ENCODE peak calls at places on chromosomes 3 and 15, in five cellular contexts. Z is heart left ventricle, S is adrenal gland, Q is GM12878, C is transverse colon. P is an unnamed sample.

GRCh38 chr3:117433439-117433838 is 723.9 kb downstream of the TUSC7 start:
- DNase-seq in Q (no peak), C (no peak), S (no peak), Z (no peak), P (no peak)

GRCh38 chr3:29156071-29156715 is 124.7 kb upstream of the RBMS3 start:
- DNase-seq in C (no peak), Q (no peak), Z (no peak), S (no peak), P (no peak)

GRCh38 chr3:183579967-183580720 is 24.6 kb upstream of the KLHL6 start:
- DNase-seq in C (no peak), S (peak), Z (peak), Q (no peak), P (no peak)

GRCh38 chr3:13202744-13203397 is 129.6 kb upstream of the IQSEC1 start:
- DNase-seq in Z (no peak), S (no peak), Q (no peak), C (no peak), P (no peak)

GRCh38 chr3:64059484-64059883 is 36.2 kb upstream of the PSMD6 start:
- DNase-seq in Z (no peak), C (no peak), Q (no peak), S (no peak), P (no peak)

GRCh38 chr3:61685755-61686154 is 124.4 kb downstream of the PTPRG start:
- DNase-seq in S (no peak), Q (no peak), C (peak), Z (peak), P (no peak)

GRCh38 chr3:122921791-122922651 is 105.5 kb downstream of the SEMA5B start:
- DNase-seq in Z (no peak), S (no peak), C (no peak), Q (no peak), P (peak)

GRCh38 chr15:40217166-40217785 is 21.6 kb upstream of the PAK6 start:
- DNase-seq in C (peak), S (peak), Z (no peak), Q (peak), P (no peak)

DNA sequence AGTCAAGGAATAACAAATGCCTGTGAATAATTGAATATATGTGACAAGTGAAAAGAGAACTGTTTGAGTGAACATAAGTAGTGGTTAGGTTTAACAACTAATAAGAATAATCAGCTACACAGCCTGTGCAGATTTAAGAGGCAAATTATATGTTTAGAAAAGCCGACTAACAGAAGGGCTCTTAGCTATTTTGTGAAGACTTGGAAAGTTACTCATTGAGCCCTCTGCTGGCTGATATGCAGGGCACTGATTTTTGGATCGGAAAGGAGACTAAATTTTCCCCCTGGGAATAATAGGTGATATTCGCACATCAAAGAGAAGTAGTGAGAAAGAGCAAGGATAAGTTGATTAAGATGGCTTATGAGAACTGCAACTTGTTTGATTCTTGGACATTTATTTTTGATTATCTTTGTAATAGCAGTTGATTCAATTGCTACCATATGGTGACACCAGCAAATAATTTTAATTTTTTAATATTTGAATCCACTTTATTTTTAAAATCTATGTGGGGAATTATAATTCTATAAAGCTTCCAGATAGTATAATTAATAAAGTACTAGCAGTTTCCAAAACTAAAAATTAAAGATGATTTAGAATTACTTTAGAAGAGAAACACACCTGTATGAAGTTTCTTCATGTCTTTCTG is 156.2 kb downstream of the NLGN1 start:
- DNase-seq in S (no peak), Q (no peak), Z (no peak), C (no peak), P (no peak)
- TF ChIP-seq CTCF in S (peak), Q (peak), Z (peak), C (peak), P (no peak)

GRCh38 chr3:160398820-160399346 is at the start of gene IFT80:
- DNase-seq in Z (peak), Q (peak), C (peak), S (peak), P (peak)

GRCh38 chr3:160400048-160400630 is 689 bp downstream of the SMC4 start:
- DNase-seq in Q (no peak), Z (peak), S (peak), C (peak), P (peak)

GRCh38 chr3:160401301-160402095 is 2.0 kb downstream of the SMC4 start:
- DNase-seq in Q (no peak), Z (no peak), C (peak), S (no peak), P (no peak)

GRCh38 chr3:160400631-160401150 is 1.2 kb downstream of the SMC4 start:
- DNase-seq in Q (no peak), Z (peak), C (peak), S (peak), P (peak)

GRCh38 chr3:160399347-160400047 is at the start of gene SMC4:
- DNase-seq in Z (peak), S (peak), Q (peak), C (peak), P (peak)
- TF ChIP-seq POLR2A in Z (no peak), S (peak), Q (peak), C (peak), P (no peak)

DNA sequence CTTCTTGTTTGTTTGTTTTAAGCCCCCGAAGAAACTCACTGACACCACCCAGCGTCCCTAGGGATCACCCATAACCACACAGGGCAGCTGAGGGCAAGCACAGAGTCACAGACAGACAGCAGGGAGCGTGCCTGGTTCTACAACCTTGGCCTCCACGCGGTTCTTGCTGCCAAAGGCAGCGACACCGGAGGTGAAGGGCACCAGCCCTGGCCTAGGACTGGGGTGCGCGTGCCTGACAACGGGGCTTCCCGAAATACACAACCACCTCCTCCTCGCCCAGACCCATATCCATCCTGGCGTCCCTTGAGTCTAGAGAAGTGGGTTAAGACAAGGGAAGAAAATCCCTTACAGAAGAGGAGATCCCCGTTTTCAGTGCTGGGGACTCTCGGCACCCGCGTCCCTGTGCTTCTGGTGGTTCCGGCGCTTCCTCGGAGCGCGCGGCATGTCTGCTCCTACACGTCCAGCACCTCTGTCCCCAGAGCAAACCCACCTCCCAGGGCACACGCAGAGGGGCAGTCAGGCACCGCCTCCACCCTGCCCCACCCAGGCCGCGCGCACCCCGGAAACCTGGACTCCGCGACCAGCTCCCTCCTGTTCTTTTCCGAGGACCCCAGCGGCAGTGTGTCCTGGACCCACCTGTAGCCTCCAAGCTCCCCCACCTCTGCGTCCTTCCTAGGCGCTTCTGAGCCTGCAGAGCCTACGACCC is 911 bp downstream of the RFTN1 start:
- DNase-seq in Q (no peak), Z (peak), S (peak), C (peak), P (peak)
- TF ChIP-seq CTCF in Q (no peak), Z (no peak), S (no peak), C (no peak), P (no peak)

DNA sequence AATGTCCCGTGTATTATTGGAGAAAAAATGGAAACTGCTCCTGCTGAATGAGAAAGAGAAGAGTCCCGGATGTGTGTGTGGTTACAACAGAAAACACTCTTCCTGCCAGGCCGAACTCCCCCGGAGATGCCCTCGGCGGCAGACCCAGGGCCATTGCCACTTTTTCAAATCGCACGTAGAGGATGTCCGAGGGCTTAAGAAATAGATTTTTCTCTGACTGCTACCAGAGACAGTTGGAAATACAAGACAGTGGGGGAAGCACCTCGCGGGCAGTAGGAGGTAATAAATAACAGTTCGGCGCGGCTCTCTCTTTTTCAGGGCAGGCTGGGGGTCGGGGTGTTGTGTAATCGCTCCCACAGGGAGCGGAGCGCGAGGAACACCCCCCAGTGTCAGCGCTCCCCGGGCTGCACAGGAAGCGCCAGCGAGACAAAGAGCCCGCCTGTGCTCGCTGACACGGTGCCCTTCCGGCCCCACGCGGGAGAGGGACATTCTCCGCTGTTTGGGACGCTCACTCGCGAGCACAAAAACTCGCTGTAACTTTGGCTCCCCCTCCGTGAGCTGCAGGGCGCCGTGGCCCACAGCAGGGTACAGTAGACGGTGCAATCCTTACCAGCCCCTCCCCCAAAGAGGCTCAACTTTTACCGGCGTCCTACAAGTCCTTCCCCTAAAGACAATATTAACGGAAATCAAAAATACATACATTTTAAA is 1.1 kb downstream of the VGLL4 start:
- DNase-seq in Z (peak), S (peak), C (peak), Q (peak), P (peak)
- TF ChIP-seq POLR2A in Z (no peak), S (peak), C (peak), Q (peak), P (no peak)